ENCODE peak calls at places on chromosomes 4 and X, in six cellular contexts. One of them, this sample, is unnamed.

GRCh38 chr4:7630559-7631287 is 196.0 kb upstream of the PSAPL1 start:
- DNase-seq in OCI-LY7: no peak
- DNase-seq in psoas muscle: peak
- DNase-seq in tibial artery: peak
- DNase-seq in aorta: peak
- DNase-seq in dorsolateral prefrontal cortex: peak
- DNase-seq in this sample: no peak

GRCh38 chrX:1389181-1389992 is 2.5 kb downstream of the SLC25A6 start:
- DNase-seq in OCI-LY7: no peak
- DNase-seq in psoas muscle: peak
- DNase-seq in tibial artery: no peak
- DNase-seq in aorta: peak
- DNase-seq in dorsolateral prefrontal cortex: no peak
- DNase-seq in this sample: peak

GRCh38 chr4:2159931-2160330 is 82.0 kb downstream of the HAUS3 start:
- DNase-seq in OCI-LY7: no peak
- DNase-seq in psoas muscle: no peak
- DNase-seq in tibial artery: no peak
- DNase-seq in aorta: no peak
- DNase-seq in dorsolateral prefrontal cortex: no peak
- DNase-seq in this sample: no peak

GRCh38 chr4:124783847-124784246 is 71.3 kb upstream of the ANKRD50 start:
- DNase-seq in OCI-LY7: no peak
- DNase-seq in psoas muscle: no peak
- DNase-seq in tibial artery: no peak
- DNase-seq in aorta: no peak
- DNase-seq in dorsolateral prefrontal cortex: no peak
- DNase-seq in this sample: no peak

GRCh38 chr4:143641406-143641805 is 59.1 kb downstream of the FREM3 start:
- DNase-seq in OCI-LY7: no peak
- DNase-seq in psoas muscle: no peak
- DNase-seq in tibial artery: no peak
- DNase-seq in aorta: no peak
- DNase-seq in dorsolateral prefrontal cortex: no peak
- DNase-seq in this sample: no peak

GRCh38 chrX:77953300-77953699 is 16.1 kb downstream of the PGAM4 start:
- DNase-seq in OCI-LY7: no peak
- DNase-seq in psoas muscle: no peak
- DNase-seq in tibial artery: no peak
- DNase-seq in aorta: no peak
- DNase-seq in dorsolateral prefrontal cortex: no peak
- DNase-seq in this sample: no peak

GRCh38 chrX:145825896-145826295 is 8.3 kb downstream of the SLITRK2 start:
- DNase-seq in OCI-LY7: peak
- DNase-seq in psoas muscle: no peak
- DNase-seq in tibial artery: no peak
- DNase-seq in aorta: no peak
- DNase-seq in dorsolateral prefrontal cortex: no peak
- DNase-seq in this sample: no peak

GRCh38 chrX:132406106-132406505 is 82.7 kb downstream of the MBNL3 start:
- DNase-seq in OCI-LY7: no peak
- DNase-seq in psoas muscle: no peak
- DNase-seq in tibial artery: no peak
- DNase-seq in aorta: no peak
- DNase-seq in dorsolateral prefrontal cortex: no peak
- DNase-seq in this sample: no peak

GRCh38 chr4:1207603-1208265 is 35.4 kb upstream of the SPON2 start:
- DNase-seq in OCI-LY7: no peak
- DNase-seq in psoas muscle: peak
- DNase-seq in tibial artery: peak
- DNase-seq in aorta: peak
- DNase-seq in dorsolateral prefrontal cortex: peak
- DNase-seq in this sample: no peak

GRCh38 chr4:103091601-103092223 is 7.9 kb downstream of the BDH2 start:
- DNase-seq in OCI-LY7: peak
- DNase-seq in psoas muscle: no peak
- DNase-seq in tibial artery: no peak
- DNase-seq in aorta: no peak
- DNase-seq in dorsolateral prefrontal cortex: peak
- DNase-seq in this sample: no peak

GRCh38 chr4:89551191-89551590 is 243.6 kb upstream of the GPRIN3 start:
- DNase-seq in OCI-LY7: no peak
- DNase-seq in psoas muscle: no peak
- DNase-seq in tibial artery: no peak
- DNase-seq in aorta: no peak
- DNase-seq in dorsolateral prefrontal cortex: no peak
- DNase-seq in this sample: no peak

GRCh38 chr4:147768113-147768512 is 36.2 kb downstream of the ARHGAP10 start:
- DNase-seq in OCI-LY7: no peak
- DNase-seq in psoas muscle: no peak
- DNase-seq in tibial artery: no peak
- DNase-seq in aorta: no peak
- DNase-seq in dorsolateral prefrontal cortex: no peak
- DNase-seq in this sample: no peak

GRCh38 chr4:140018931-140019618 is 134.9 kb downstream of the MAML3 start:
- DNase-seq in OCI-LY7: no peak
- DNase-seq in psoas muscle: no peak
- DNase-seq in tibial artery: no peak
- DNase-seq in aorta: no peak
- DNase-seq in dorsolateral prefrontal cortex: no peak
- DNase-seq in this sample: no peak

GRCh38 chr4:186819357-186820086 is 95.9 kb upstream of the FAT1 start:
- DNase-seq in OCI-LY7: no peak
- DNase-seq in psoas muscle: no peak
- DNase-seq in tibial artery: no peak
- DNase-seq in aorta: no peak
- DNase-seq in dorsolateral prefrontal cortex: peak
- DNase-seq in this sample: no peak

GRCh38 chr4:186823989-186824388 is 100.3 kb upstream of the FAT1 start:
- DNase-seq in OCI-LY7: no peak
- DNase-seq in psoas muscle: no peak
- DNase-seq in tibial artery: no peak
- DNase-seq in aorta: no peak
- DNase-seq in dorsolateral prefrontal cortex: no peak
- DNase-seq in this sample: no peak

GRCh38 chr4:186814535-186814934 is 90.9 kb upstream of the FAT1 start:
- DNase-seq in OCI-LY7: no peak
- DNase-seq in psoas muscle: no peak
- DNase-seq in tibial artery: no peak
- DNase-seq in aorta: no peak
- DNase-seq in dorsolateral prefrontal cortex: no peak
- DNase-seq in this sample: no peak

GRCh38 chr4:186825069-186825468 is 101.4 kb upstream of the FAT1 start:
- DNase-seq in OCI-LY7: no peak
- DNase-seq in psoas muscle: no peak
- DNase-seq in tibial artery: no peak
- DNase-seq in aorta: no peak
- DNase-seq in dorsolateral prefrontal cortex: no peak
- DNase-seq in this sample: no peak

DNA sequence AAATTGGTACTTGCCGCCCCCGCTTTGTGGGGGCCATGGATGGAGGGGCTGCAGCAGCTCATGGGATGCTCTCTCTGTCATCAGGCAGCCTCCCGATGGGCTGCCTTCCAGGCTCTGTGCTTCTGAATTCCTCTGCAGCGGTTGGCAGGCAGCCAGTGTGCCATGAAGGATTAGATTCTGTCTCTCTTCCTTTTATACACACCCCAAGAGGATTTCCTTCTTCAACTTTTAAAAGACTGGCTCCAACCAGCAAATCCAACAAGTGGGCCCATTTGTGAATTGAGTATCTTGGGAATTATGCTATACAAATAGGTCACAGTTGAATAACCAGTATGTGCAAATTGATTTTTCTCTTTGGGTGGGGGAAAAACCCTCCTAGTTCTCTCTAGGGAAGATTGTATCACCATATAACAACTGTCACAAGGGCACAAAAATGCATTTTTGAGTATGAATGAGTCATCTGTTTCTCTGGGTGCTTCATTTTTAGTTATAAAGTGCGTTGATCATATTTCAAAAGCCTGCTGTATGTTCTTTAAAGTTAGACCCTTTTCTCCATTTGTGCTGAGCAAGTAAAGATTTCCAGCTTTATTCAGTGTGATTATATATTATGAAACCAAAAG is 96.8 kb upstream of the FAT1 start:
- DNase-seq in OCI-LY7: no peak
- DNase-seq in psoas muscle: no peak
- DNase-seq in tibial artery: no peak
- DNase-seq in aorta: no peak
- DNase-seq in dorsolateral prefrontal cortex: peak
- DNase-seq in this sample: no peak
- H3K27ac ChIP-seq in OCI-LY7: no peak
- H3K27ac ChIP-seq in psoas muscle: no peak
- H3K27ac ChIP-seq in tibial artery: no peak
- H3K27ac ChIP-seq in aorta: no peak
- H3K27ac ChIP-seq in dorsolateral prefrontal cortex: no peak
- H3K27ac ChIP-seq in this sample: no peak

DNA sequence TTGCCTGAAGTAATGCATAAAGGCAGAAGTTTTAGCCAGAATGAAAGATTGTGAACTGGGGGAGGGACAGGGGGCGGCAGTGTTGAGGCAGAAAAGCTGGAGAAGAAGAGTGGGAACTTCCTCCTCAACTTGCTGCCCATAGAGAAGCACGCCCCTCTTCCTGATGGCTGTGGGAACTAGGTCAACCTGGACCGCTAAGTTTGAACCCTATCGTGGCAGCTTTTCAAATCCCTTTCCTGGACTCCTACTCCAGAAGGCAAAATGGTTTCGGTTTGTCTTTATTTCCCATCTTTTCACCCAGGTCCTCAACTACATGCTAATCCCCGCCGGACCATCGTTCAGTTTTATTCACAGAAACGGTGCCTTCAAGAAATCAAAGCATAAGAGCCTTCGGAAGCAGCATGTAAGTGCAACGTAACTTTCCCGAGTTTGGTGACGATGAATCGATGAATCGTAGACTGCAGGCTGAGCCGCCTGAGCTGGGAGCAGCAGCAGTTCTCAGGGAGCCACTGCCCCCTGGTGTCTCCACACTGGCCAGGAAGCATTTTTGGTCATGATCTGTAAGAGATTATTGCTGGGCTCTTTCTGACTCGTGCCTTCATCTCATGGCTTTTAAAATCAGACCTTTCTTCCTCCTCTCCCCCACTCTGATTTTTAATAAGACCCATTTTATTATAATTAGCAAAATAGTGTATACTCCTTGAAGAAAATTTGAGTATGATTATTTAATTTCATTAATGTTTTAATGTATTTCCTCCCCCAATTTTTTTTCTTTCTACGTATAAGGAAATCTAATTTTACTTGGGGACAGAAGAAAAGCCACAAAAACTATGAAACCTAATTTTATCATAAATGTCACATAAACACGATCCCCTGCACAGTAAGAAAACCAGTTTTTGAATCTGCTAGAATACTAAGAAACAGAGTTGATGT is 21.4 kb downstream of the SPINK2 start:
- DNase-seq in OCI-LY7: peak
- DNase-seq in psoas muscle: peak
- DNase-seq in tibial artery: peak
- DNase-seq in aorta: peak
- DNase-seq in dorsolateral prefrontal cortex: peak
- DNase-seq in this sample: peak
- H3K27ac ChIP-seq in OCI-LY7: no peak
- H3K27ac ChIP-seq in psoas muscle: peak
- H3K27ac ChIP-seq in tibial artery: peak
- H3K27ac ChIP-seq in aorta: no peak
- H3K27ac ChIP-seq in dorsolateral prefrontal cortex: no peak
- H3K27ac ChIP-seq in this sample: peak

GRCh38 chr4:38757945-38758344 is 24.8 kb downstream of the TLR10 start:
- DNase-seq in OCI-LY7: peak
- DNase-seq in psoas muscle: no peak
- DNase-seq in tibial artery: no peak
- DNase-seq in aorta: no peak
- DNase-seq in dorsolateral prefrontal cortex: no peak
- DNase-seq in this sample: no peak

GRCh38 chr4:38762560-38762959 is 20.2 kb downstream of the TLR10 start:
- DNase-seq in OCI-LY7: peak
- DNase-seq in psoas muscle: no peak
- DNase-seq in tibial artery: no peak
- DNase-seq in aorta: no peak
- DNase-seq in dorsolateral prefrontal cortex: no peak
- DNase-seq in this sample: no peak

GRCh38 chr4:38759077-38759789 is 23.6 kb downstream of the TLR10 start:
- DNase-seq in OCI-LY7: peak
- DNase-seq in psoas muscle: no peak
- DNase-seq in tibial artery: peak
- DNase-seq in aorta: no peak
- DNase-seq in dorsolateral prefrontal cortex: peak
- DNase-seq in this sample: no peak

GRCh38 chr4:38760915-38761314 is 21.9 kb downstream of the TLR10 start:
- DNase-seq in OCI-LY7: peak
- DNase-seq in psoas muscle: no peak
- DNase-seq in tibial artery: no peak
- DNase-seq in aorta: no peak
- DNase-seq in dorsolateral prefrontal cortex: no peak
- DNase-seq in this sample: no peak

GRCh38 chr4:38759790-38760122 is 23.0 kb downstream of the TLR10 start:
- DNase-seq in OCI-LY7: no peak
- DNase-seq in psoas muscle: no peak
- DNase-seq in tibial artery: no peak
- DNase-seq in aorta: no peak
- DNase-seq in dorsolateral prefrontal cortex: no peak
- DNase-seq in this sample: no peak
- H3K27ac ChIP-seq in OCI-LY7: peak
- H3K27ac ChIP-seq in psoas muscle: no peak
- H3K27ac ChIP-seq in tibial artery: no peak
- H3K27ac ChIP-seq in aorta: no peak
- H3K27ac ChIP-seq in dorsolateral prefrontal cortex: peak
- H3K27ac ChIP-seq in this sample: no peak

GRCh38 chrX:46256875-46257274 is 288.3 kb downstream of the ZNF674 start:
- DNase-seq in OCI-LY7: no peak
- DNase-seq in psoas muscle: no peak
- DNase-seq in tibial artery: no peak
- DNase-seq in aorta: no peak
- DNase-seq in dorsolateral prefrontal cortex: no peak
- DNase-seq in this sample: no peak

GRCh38 chrX:46255066-46255465 is 290.2 kb downstream of the ZNF674 start:
- DNase-seq in OCI-LY7: no peak
- DNase-seq in psoas muscle: no peak
- DNase-seq in tibial artery: no peak
- DNase-seq in aorta: no peak
- DNase-seq in dorsolateral prefrontal cortex: no peak
- DNase-seq in this sample: no peak

GRCh38 chrX:46257451-46257879 is 287.8 kb downstream of the ZNF674 start:
- DNase-seq in OCI-LY7: no peak
- DNase-seq in psoas muscle: no peak
- DNase-seq in tibial artery: no peak
- DNase-seq in aorta: no peak
- DNase-seq in dorsolateral prefrontal cortex: no peak
- DNase-seq in this sample: no peak

GRCh38 chrX:46251755-46252154 is 293.5 kb downstream of the ZNF674 start:
- DNase-seq in OCI-LY7: no peak
- DNase-seq in psoas muscle: no peak
- DNase-seq in tibial artery: no peak
- DNase-seq in aorta: no peak
- DNase-seq in dorsolateral prefrontal cortex: no peak
- DNase-seq in this sample: no peak

DNA sequence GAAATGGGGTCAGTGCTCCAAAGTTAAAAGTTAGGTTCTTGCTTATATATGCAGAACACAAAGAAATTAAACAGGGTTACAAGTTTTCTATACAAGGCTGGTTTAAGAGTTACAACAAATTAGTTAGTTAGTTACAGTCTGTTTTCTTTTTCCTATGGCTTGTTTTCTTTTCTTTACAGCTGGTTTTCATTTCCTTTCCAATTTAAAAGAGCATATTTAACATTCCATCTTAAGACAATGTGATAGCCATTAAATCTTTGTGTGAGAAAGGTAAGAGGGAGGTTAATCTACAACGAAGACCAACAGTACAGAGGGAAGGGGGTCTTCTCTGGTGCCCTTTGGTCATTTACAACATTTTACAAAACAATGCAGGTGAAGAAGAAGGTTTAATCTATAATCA is 290.6 kb downstream of the ZNF674 start:
- DNase-seq in OCI-LY7: no peak
- DNase-seq in psoas muscle: no peak
- DNase-seq in tibial artery: no peak
- DNase-seq in aorta: no peak
- DNase-seq in dorsolateral prefrontal cortex: no peak
- DNase-seq in this sample: no peak
- H3K27ac ChIP-seq in OCI-LY7: no peak
- H3K27ac ChIP-seq in psoas muscle: no peak
- H3K27ac ChIP-seq in tibial artery: no peak
- H3K27ac ChIP-seq in aorta: no peak
- H3K27ac ChIP-seq in dorsolateral prefrontal cortex: no peak
- H3K27ac ChIP-seq in this sample: no peak